ENCODE peak calls at places on chromosomes 3 and 15, in six cellular contexts. W is body of pancreas; V is activated T-cell treated with anti-CD3 and anti-CD28 coated beads, Interleukin-2, amount 50 U/mL, for 1 hour; J is left colon; I is right atrium auricular region; A is HEK293T. Q is an unnamed sample.
A peak's percentile ranks its signal among the peaks of the same experiment; 100 is the strongest.

GRCh38 chr3:158492685-158493084 is 78.3 kb upstream of the MLF1 start:
- DNase-seq in W (no peak), V (no peak), J (no peak), I (no peak), A (peak; percentile 13), Q (no peak)

GRCh38 chr3:41193822-41194539 is 5.3 kb upstream of the CTNNB1 start:
- DNase-seq in W (no peak), V (no peak), J (no peak), I (no peak), A (no peak), Q (no peak)

GRCh38 chr15:48112242-48112641 is 8.5 kb upstream of the SLC24A5 start:
- DNase-seq in W (peak; percentile 40), V (no peak), J (peak; percentile 8), I (no peak), A (peak; percentile 14), Q (no peak)

GRCh38 chr15:40908095-40908494 is 13.8 kb downstream of the VPS18 start:
- DNase-seq in W (no peak), V (no peak), J (peak; percentile 48), I (no peak), A (no peak), Q (no peak)

GRCh38 chr3:60316121-60316783 is 935.0 kb downstream of the FHIT start:
- DNase-seq in W (no peak), V (no peak), J (no peak), I (no peak), A (no peak), Q (no peak)

GRCh38 chr15:82944038-82944437 is 8.5 kb downstream of the HOMER2 start:
- DNase-seq in W (no peak), V (no peak), J (no peak), I (no peak), A (no peak), Q (no peak)

GRCh38 chr3:39780352-39780751 is 29.1 kb upstream of the MYRIP start:
- DNase-seq in W (no peak), V (no peak), J (no peak), I (no peak), A (no peak), Q (no peak)

GRCh38 chr3:27544372-27544865 is 60.2 kb upstream of the SLC4A7 start:
- DNase-seq in W (no peak), V (no peak), J (no peak), I (no peak), A (no peak), Q (no peak)

GRCh38 chr3:72231439-72232196 is 446.7 kb upstream of the PROK2 start:
- DNase-seq in W (no peak), V (no peak), J (no peak), I (no peak), A (no peak), Q (no peak)

GRCh38 chr15:60480149-60480548 is 1.2 kb upstream of the ICE2 start:
- DNase-seq in W (no peak), V (no peak), J (no peak), I (no peak), A (no peak), Q (no peak)

GRCh38 chr3:10274601-10275000 is 18.1 kb downstream of the GHRL start:
- DNase-seq in W (no peak), V (no peak), J (no peak), I (no peak), A (no peak), Q (no peak)

GRCh38 chr15:68608206-68608843 is 29.5 kb downstream of the CORO2B start:
- DNase-seq in W (peak; percentile 74), V (no peak), J (peak; percentile 20), I (peak; percentile 93), A (no peak), Q (no peak)

GRCh38 chr15:57533062-57533735 is 58.5 kb upstream of the MYZAP start:
- DNase-seq in W (no peak), V (no peak), J (no peak), I (no peak), A (no peak), Q (no peak)